ENCODE peak calls at places on chromosomes 4 and X, in nine cellular contexts. N, L, O, J, D, E, K, R and S are unnamed samples.

GRCh38 chr4:64399313-64400109 is 9.7 kb downstream of the TECRL start:
- DNase-seq in K (no peak), N (no peak), D (no peak), J (no peak), R (no peak), L (no peak), E (no peak), O (no peak), S (peak)

GRCh38 chr4:135694066-135694465 is 1492.5 kb upstream of the PABPC4L start:
- DNase-seq in K (no peak), J (no peak), R (no peak), L (no peak), E (no peak), D (no peak), O (no peak), N (no peak), S (no peak)

GRCh38 chr4:56861365-56861764 is 39.9 kb upstream of the SPINK2 start:
- DNase-seq in O (no peak), D (no peak), E (no peak), N (no peak), L (no peak), J (no peak), K (no peak), R (peak), S (no peak)

GRCh38 chr4:71209161-71209560 is 129.7 kb upstream of the SLC4A4 start:
- DNase-seq in R (no peak), L (no peak), O (no peak), K (no peak), E (peak), N (no peak), D (no peak), J (no peak), S (no peak)

GRCh38 chr4:140901736-140902336 is 145.7 kb upstream of the TBC1D9 start:
- DNase-seq in D (no peak), R (no peak), K (no peak), L (no peak), O (no peak), E (no peak), N (no peak), J (no peak), S (no peak)

GRCh38 chr4:41307633-41308032 is 50.9 kb downstream of the UCHL1 start:
- DNase-seq in R (no peak), E (peak), J (peak), N (no peak), D (no peak), L (no peak), K (no peak), O (no peak), S (no peak)

GRCh38 chrX:47145408-47146120 is 543 bp downstream of the RBM10 start:
- DNase-seq in J (no peak), E (no peak), K (no peak), D (no peak), R (no peak), O (no peak), N (no peak), L (no peak), S (no peak)

GRCh38 chrX:20116575-20117240 is at the start of gene MAP7D2:
- DNase-seq in J (no peak), R (peak), K (no peak), O (no peak), E (no peak), N (no peak), D (no peak), L (no peak), S (no peak)

GRCh38 chr4:147788791-147789190 is 56.9 kb downstream of the ARHGAP10 start:
- DNase-seq in L (no peak), J (no peak), N (no peak), R (no peak), E (no peak), D (no peak), K (no peak), O (no peak), S (no peak)

GRCh38 chr4:107989162-107989536 is 540 bp upstream of the HADH start:
- DNase-seq in E (no peak), J (no peak), D (no peak), N (no peak), K (no peak), L (no peak), R (no peak), O (no peak), S (no peak)

GRCh38 chr4:83569967-83570366 is 34.1 kb downstream of the GPAT3 start:
- DNase-seq in R (peak), N (no peak), J (peak), D (peak), O (no peak), K (no peak), L (no peak), E (no peak), S (no peak)

GRCh38 chr4:8648296-8648695 is 55.7 kb downstream of the CPZ start:
- DNase-seq in O (no peak), N (no peak), R (no peak), K (no peak), L (no peak), E (no peak), J (no peak), D (no peak), S (no peak)

GRCh38 chr4:10879411-10880110 is 195.0 kb upstream of the CLNK start:
- DNase-seq in O (no peak), E (peak), N (no peak), L (no peak), D (no peak), J (no peak), R (no peak), K (no peak), S (no peak)

GRCh38 chr4:76540496-76540895 is 105.5 kb downstream of the SHROOM3 start:
- DNase-seq in R (no peak), E (no peak), L (no peak), O (no peak), J (no peak), N (no peak), K (no peak), D (no peak), S (no peak)

GRCh38 chrX:55908685-55909212 is 191.2 kb downstream of the RRAGB start:
- DNase-seq in E (peak), R (peak), L (no peak), J (peak), K (no peak), D (peak), O (no peak), N (no peak), S (no peak)

GRCh38 chrX:110142096-110142495 is 139.2 kb downstream of the TMEM164 start:
- DNase-seq in K (no peak), D (peak), E (peak), O (no peak), L (no peak), N (peak), J (no peak), R (peak), S (no peak)

GRCh38 chr4:184147858-184148799 is 69.5 kb downstream of the ENPP6 start:
- DNase-seq in D (no peak), K (peak), L (no peak), E (peak), O (no peak), R (no peak), J (no peak), N (no peak), S (no peak)

GRCh38 chr4:8409271-8410065 is 31.1 kb downstream of the ACOX3 start:
- DNase-seq in R (peak), E (peak), L (no peak), O (no peak), N (no peak), D (no peak), K (no peak), J (no peak), S (no peak)

GRCh38 chr4:51825341-51825740 is 17.6 kb upstream of the DCUN1D4 start:
- DNase-seq in J (no peak), D (no peak), N (no peak), L (no peak), E (no peak), K (no peak), R (no peak), O (no peak), S (no peak)

GRCh38 chrX:30971761-30972603 is 82.9 kb upstream of the TAB3 start:
- DNase-seq in D (peak), K (peak), E (peak), O (no peak), J (peak), L (no peak), N (no peak), R (peak), S (peak)